ENCODE peak calls at places on chromosomes 7 and 10, in eight cellular contexts. K is stomach, H is suprapubic skin, I is A549, A is uterus, Z is esophagus squamous epithelium, O is heart left ventricle, E is tibial nerve. F is an unnamed sample.

GRCh38 chr10:129021597-129022304 is 445.3 kb upstream of the MGMT start:
- DNase-seq in K (no peak), H (no peak), I (no peak), A (no peak), Z (no peak), O (peak; percentile 69), E (no peak), F (no peak)

GRCh38 chr10:48572414-48572813 is 32.5 kb downstream of the ARHGAP22 start:
- DNase-seq in K (no peak), H (no peak), I (no peak), A (no peak), Z (no peak), O (no peak), E (no peak), F (no peak)

GRCh38 chr7:151448261-151449252 is 8.6 kb upstream of the CRYGN start:
- DNase-seq in K (peak; percentile 75), H (peak; percentile 41), I (peak; percentile 69), A (peak; percentile 76), Z (no peak), O (peak; percentile 68), E (peak; percentile 78), F (peak; percentile 80)

GRCh38 chr10:78972160-78972946 is 96.4 kb upstream of the ZMIZ1 start:
- DNase-seq in K (peak; percentile 48), H (peak; percentile 88), I (peak; percentile 70), A (peak; percentile 73), Z (no peak), O (peak; percentile 90), E (peak; percentile 52), F (peak; percentile 22)

GRCh38 chr10:114648368-114648767 is 9.7 kb downstream of the ABLIM1 start:
- DNase-seq in K (no peak), H (no peak), I (peak; percentile 51), A (no peak), Z (no peak), O (no peak), E (no peak), F (no peak)

GRCh38 chr10:42962120-42962901 is 114.6 kb upstream of the RET start:
- DNase-seq in K (peak; percentile 8), H (peak; percentile 76), I (no peak), A (no peak), Z (no peak), O (peak; percentile 74), E (no peak), F (peak; percentile 31)

GRCh38 chr7:105808703-105809590 is 67.5 kb downstream of the ATXN7L1 start:
- DNase-seq in K (peak; percentile 59), H (no peak), I (peak; percentile 18), A (no peak), Z (no peak), O (no peak), E (no peak), F (peak; percentile 69)

GRCh38 chr7:97845622-97846203 is 26.5 kb downstream of the ASNS start:
- DNase-seq in K (no peak), H (no peak), I (peak; percentile 24), A (no peak), Z (no peak), O (no peak), E (no peak), F (no peak)

GRCh38 chr7:151626422-151627115 is 106.9 kb upstream of the RHEB start:
- DNase-seq in K (peak; percentile 61), H (no peak), I (peak; percentile 76), A (no peak), Z (no peak), O (peak; percentile 48), E (no peak), F (peak; percentile 78)

GRCh38 chr10:111018021-111018420 is 58.8 kb upstream of the ADRA2A start:
- DNase-seq in K (no peak), H (no peak), I (no peak), A (no peak), Z (no peak), O (no peak), E (no peak), F (no peak)

GRCh38 chr7:2299131-2299829 is 15.0 kb downstream of the SNX8 start:
- DNase-seq in K (no peak), H (no peak), I (no peak), A (peak; percentile 25), Z (no peak), O (no peak), E (peak; percentile 40), F (no peak)

GRCh38 chr7:127770870-127771269 is 118.9 kb downstream of the SND1 start:
- DNase-seq in K (no peak), H (no peak), I (no peak), A (no peak), Z (no peak), O (no peak), E (no peak), F (no peak)

GRCh38 chr7:12369700-12370099 is 34.0 kb downstream of the VWDE start:
- DNase-seq in K (no peak), H (no peak), I (no peak), A (no peak), Z (no peak), O (no peak), E (no peak), F (no peak)
- TF ChIP-seq POLR2A in K (no peak), H (no peak), I (no peak), A (no peak), Z (no peak), O (no peak), E (no peak), F (no peak)

GRCh38 chr10:112634096-112634830 is 187.2 kb downstream of the VTI1A start:
- DNase-seq in K (no peak), H (no peak), I (no peak), A (no peak), Z (no peak), O (no peak), E (no peak), F (no peak)
- H3K27ac ChIP-seq in K (no peak overlapping the region), H (no peak overlapping the region), I (peak overlapping the region; percentile 29), A (peak overlapping the region; percentile 39), Z (no peak overlapping the region), O (no peak overlapping the region), E (no peak overlapping the region), F (no peak overlapping the region)

GRCh38 chr10:10817609-10818008 is 200.1 kb upstream of the CELF2 start:
- DNase-seq in K (no peak), H (no peak), I (no peak), A (no peak), Z (no peak), O (no peak), E (no peak), F (no peak)

GRCh38 chr10:10819206-10819856 is 198.3 kb upstream of the CELF2 start:
- DNase-seq in K (no peak), H (no peak), I (no peak), A (no peak), Z (no peak), O (no peak), E (no peak), F (no peak)

GRCh38 chr10:10814103-10814502 is 203.6 kb upstream of the CELF2 start:
- DNase-seq in K (no peak), H (no peak), I (no peak), A (no peak), Z (no peak), O (no peak), E (no peak), F (no peak)

GRCh38 chr10:10818082-10818481 is 199.6 kb upstream of the CELF2 start:
- DNase-seq in K (no peak), H (no peak), I (no peak), A (no peak), Z (no peak), O (peak; percentile 58), E (peak; percentile 48), F (no peak)

DNA sequence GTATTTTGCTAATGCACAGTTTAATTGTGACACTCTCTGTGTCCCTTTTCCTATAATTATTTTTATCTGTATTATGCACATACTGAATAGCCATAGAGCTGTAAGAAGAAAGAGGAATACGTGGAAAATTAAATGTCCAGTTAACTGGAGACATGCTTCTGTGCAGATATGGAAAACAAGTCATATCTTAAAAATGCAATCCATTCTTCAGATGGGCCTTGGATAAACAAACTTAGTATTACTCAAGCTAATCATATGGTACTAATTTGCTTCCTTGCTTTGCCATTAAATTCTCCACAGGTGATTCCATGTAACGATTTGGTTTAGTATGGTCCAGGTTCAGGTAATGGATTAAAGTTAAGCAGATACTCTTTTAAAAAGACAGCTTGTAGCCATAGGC is 201.2 kb upstream of the CELF2 start:
- DNase-seq in K (no peak), H (no peak), I (no peak), A (no peak), Z (no peak), O (no peak), E (no peak), F (no peak)
- H3K4me3 ChIP-seq in K (no peak overlapping the region), H (no peak overlapping the region), I (no peak overlapping the region), A (no peak overlapping the region), Z (no peak overlapping the region), O (no peak overlapping the region), E (no peak overlapping the region), F (no peak overlapping the region)

GRCh38 chr7:73437699-73438416 is 4.3 kb downstream of the FZD9 start:
- DNase-seq in K (no peak), H (no peak), I (no peak), A (no peak), Z (no peak), O (no peak), E (no peak), F (no peak)

GRCh38 chr7:73436031-73436929 is 2.7 kb downstream of the FZD9 start:
- DNase-seq in K (no peak), H (no peak), I (peak; percentile 58), A (no peak), Z (no peak), O (no peak), E (no peak), F (no peak)

GRCh38 chr7:73439305-73439704 is 5.7 kb downstream of the FZD9 start:
- DNase-seq in K (no peak), H (no peak), I (no peak), A (no peak), Z (no peak), O (no peak), E (no peak), F (no peak)

GRCh38 chr7:73437091-73437490 is 3.5 kb downstream of the FZD9 start:
- DNase-seq in K (no peak), H (no peak), I (no peak), A (no peak), Z (no peak), O (no peak), E (no peak), F (no peak)

GRCh38 chr7:73438547-73439245 is 5.1 kb downstream of the FZD9 start:
- DNase-seq in K (no peak), H (no peak), I (no peak), A (no peak), Z (no peak), O (no peak), E (no peak), F (no peak)
- TF ChIP-seq POLR2A in K (no peak), H (no peak), I (no peak), A (no peak), Z (no peak), O (no peak), E (no peak), F (no peak)

DNA sequence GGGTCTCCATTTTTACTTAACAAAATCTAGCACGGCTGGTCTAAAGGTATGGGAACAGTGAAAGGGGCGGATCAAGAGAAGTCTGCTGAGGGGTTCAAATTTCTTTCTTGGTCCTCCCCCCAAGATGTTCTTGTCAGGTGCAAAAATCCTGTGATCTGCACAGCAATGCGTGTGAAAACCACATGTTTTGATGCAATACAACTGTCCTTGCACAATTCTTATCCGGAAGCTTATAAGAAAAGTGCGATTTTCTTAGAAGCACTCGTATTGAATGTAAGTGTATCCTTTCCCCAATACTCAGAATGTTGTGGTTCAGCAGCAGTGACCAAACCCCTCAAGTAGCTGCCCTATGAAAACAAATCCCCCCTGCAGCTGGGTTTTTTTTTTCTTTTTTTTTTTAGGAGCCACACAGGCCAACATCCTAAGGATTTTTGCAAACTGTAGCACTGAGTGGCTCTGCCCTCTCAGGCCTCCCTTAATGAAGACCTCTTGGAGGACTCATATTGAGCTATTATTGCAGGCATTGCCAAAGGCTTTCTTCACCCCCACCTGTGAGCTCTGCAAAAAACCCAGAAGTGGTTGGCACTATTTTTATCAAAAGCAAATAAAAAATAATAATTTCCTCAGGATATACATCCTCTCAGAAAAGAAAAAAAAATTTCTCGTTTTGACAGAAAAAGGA is 151.9 kb upstream of the ITGB1 start:
- DNase-seq in K (no peak), H (no peak), I (no peak), A (no peak), Z (no peak), O (no peak), E (no peak), F (no peak)
- H3K27ac ChIP-seq in K (no peak overlapping the region), H (no peak overlapping the region), I (no peak overlapping the region), A (no peak overlapping the region), Z (no peak overlapping the region), O (peak overlapping the region; percentile 80), E (no peak overlapping the region), F (no peak overlapping the region)